ENCODE peak calls at places on chromosomes 4 and X, in eight cellular contexts. F is WTC11, P is GM06990, T is GM13977, U is brain microvascular endothelial cell, E is GM12865, W is transverse colon, L is cardiac muscle cell. V is an unnamed sample.

GRCh38 chrX:155094468-155095061 is 23.3 kb downstream of the BRCC3 start:
- DNase-seq in T (no peak), P (no peak), W (no peak), L (peak; percentile 28), U (peak; percentile 6), E (peak; percentile 36), F (no peak), V (peak; percentile 41)

GRCh38 chrX:120302434-120302833 is 8.8 kb downstream of the TMEM255A start:
- DNase-seq in F (peak; percentile 10), T (peak; percentile 28), U (no peak), W (peak; percentile 37), E (peak; percentile 82), L (peak; percentile 40), P (peak; percentile 55), V (peak; percentile 29)

GRCh38 chrX:39453847-39454645 is 643.7 kb downstream of the BCOR start:
- DNase-seq in L (no peak), P (no peak), U (no peak), F (no peak), W (no peak), T (no peak), E (no peak), V (no peak)

GRCh38 chrX:71159335-71159734 is 14.7 kb downstream of the NLGN3 start:
- DNase-seq in F (no peak), L (no peak), W (no peak), T (no peak), U (no peak), P (no peak), E (no peak), V (no peak)

GRCh38 chr4:108031427-108032083 is 41.9 kb downstream of the HADH start:
- DNase-seq in W (no peak), L (no peak), T (no peak), U (no peak), E (no peak), F (no peak), P (no peak), V (peak; percentile 70)

GRCh38 chr4:13642576-13642975 is 15.1 kb upstream of the BOD1L1 start:
- DNase-seq in W (no peak), T (no peak), L (no peak), U (peak; percentile 48), P (no peak), E (no peak), F (no peak), V (no peak)

GRCh38 chr4:125464146-125464545 is 149.4 kb downstream of the FAT4 start:
- DNase-seq in F (no peak), P (no peak), W (no peak), E (no peak), L (no peak), U (no peak), T (no peak), V (no peak)

GRCh38 chr4:38723726-38724506 is 58.9 kb downstream of the TLR10 start:
- DNase-seq in L (no peak), T (no peak), F (no peak), U (no peak), P (no peak), E (no peak), W (peak; percentile 28), V (no peak)

GRCh38 chr4:127181001-127181400 is 451.8 kb upstream of the INTU start:
- DNase-seq in U (no peak), W (no peak), P (no peak), L (no peak), T (no peak), E (no peak), F (no peak), V (no peak)

GRCh38 chrX:65034292-65034640 is 58.0 kb upstream of the ZC4H2 start:
- DNase-seq in P (no peak), F (no peak), E (peak; percentile 1), U (no peak), T (no peak), W (no peak), L (no peak), V (no peak)

GRCh38 chrX:65035451-65035779 is 59.2 kb upstream of the ZC4H2 start:
- DNase-seq in P (no peak), L (no peak), W (peak; percentile 28), E (no peak), T (no peak), U (peak; percentile 4), F (peak; percentile 20), V (no peak)

DNA sequence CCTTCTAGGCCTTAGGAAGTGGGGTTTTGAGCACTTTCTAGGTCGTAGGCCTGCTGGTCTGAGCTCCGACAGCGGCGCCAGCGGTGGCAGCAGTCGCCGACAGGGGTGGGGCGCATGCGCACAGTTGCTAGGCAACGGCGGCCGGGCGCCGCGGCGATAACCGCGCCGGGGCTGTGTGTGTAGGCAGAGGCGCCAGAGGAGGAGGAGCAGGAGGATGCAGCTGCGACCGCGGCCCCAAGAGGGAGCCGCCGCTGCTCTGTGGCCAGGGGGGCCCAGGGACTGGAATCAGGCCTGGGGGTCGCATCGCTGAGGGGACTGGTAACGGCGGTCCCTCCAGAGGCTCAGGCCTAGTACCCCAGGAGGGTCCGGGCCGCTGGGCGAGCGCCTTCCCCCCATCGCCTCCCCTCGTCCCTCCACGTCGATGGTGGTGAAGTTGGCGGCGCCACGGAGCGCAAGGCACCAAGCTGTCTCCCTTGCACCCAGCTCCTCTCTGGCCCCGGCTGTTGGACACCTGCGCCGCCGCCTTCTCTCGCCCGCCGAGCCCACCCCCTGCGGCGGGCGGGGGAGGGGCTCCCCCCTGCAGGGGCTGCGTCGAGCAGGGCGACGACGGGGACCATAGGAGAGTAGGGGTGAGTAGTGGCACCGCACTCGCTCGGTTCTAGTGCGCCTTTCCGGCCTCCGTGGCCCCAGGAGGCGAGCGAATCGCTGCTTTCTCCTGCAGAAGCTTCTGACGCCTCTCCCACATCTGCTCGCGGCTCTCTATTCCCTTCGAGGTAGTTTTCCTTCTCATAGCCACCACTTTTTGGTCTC is 58.6 kb upstream of the ZC4H2 start:
- DNase-seq in P (peak; percentile 88), F (peak; percentile 85), W (peak; percentile 85), U (peak; percentile 55), E (peak; percentile 91), L (peak; percentile 86), T (peak; percentile 81), V (peak; percentile 83)
- TF ChIP-seq CTCF in P (peak; percentile 48), F (no peak), W (peak; percentile 63), U (peak; percentile 42), E (peak; percentile 39), L (peak; percentile 42), T (peak; percentile 40), V (peak; percentile 65)

DNA sequence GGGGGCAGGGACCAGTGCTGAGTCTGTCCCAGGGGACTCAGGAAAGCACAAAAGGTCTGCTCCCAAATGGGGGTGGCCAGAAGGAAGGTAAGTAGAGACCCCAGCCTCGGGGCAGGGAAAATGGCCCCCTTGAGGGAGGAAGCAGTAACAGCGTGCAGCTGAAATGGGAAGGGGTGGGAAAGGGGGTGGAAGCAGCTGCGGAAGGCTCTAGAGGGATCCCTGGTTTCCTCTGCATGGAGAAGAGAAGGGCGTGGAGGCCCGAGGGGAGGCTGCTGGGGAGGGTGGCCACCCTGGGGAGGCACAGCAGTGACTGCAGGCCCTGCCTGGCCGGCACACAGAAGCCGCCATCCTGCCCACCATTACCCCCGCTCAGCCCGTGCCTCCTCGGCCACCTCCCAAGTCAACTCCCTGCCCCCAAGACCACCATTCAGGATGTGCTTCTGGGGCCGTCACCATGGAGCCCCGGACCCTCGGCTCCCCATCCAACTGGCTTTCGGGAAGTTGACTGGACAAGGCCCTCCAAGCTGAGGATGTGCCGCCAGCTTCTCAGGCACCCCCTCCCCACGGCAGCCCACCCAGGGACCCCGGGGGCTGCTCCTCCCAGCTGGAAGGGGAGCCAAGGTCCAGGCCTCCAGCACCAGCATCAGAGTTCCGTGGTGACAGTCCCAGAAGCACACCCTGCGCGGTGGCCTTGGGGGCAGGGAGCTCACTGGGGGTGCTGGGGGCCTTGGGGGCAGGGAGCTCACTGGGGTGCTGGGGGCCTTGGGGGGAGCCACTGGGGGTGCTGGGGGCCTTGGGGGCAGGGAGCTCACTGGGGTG is 23.6 kb downstream of the CFAP99 start:
- DNase-seq in U (no peak), F (no peak), W (no peak), P (no peak), T (no peak), L (no peak), E (no peak), V (no peak)
- TF ChIP-seq CTCF in U (no peak), F (no peak), W (no peak), P (no peak), T (peak; percentile 4), L (no peak), E (no peak), V (no peak)

GRCh38 chr4:52660643-52661042 is 1.5 kb upstream of the USP46 start:
- DNase-seq in T (no peak), E (no peak), U (no peak), L (no peak), W (no peak), P (no peak), F (no peak), V (no peak)
- TF ChIP-seq CTCF in T (no peak), E (no peak), U (no peak), L (no peak), W (no peak), P (no peak), F (no peak), V (no peak)

GRCh38 chr4:143581331-143581961 is 67.9 kb downstream of the SMARCA5 start:
- DNase-seq in T (no peak), P (no peak), L (no peak), F (peak; percentile 43), E (no peak), U (no peak), W (no peak), V (no peak)
- TF ChIP-seq CTCF in T (peak; percentile 26), P (no peak), L (no peak), F (no peak), E (no peak), U (no peak), W (no peak), V (no peak)

GRCh38 chrX:13502590-13502989 is 66.8 kb upstream of the EGFL6 start:
- DNase-seq in F (no peak), P (no peak), E (peak; percentile 35), W (no peak), L (peak; percentile 36), U (no peak), T (no peak), V (no peak)

GRCh38 chrX:13507893-13508292 is 61.5 kb upstream of the EGFL6 start:
- DNase-seq in T (no peak), F (no peak), W (no peak), U (no peak), L (no peak), P (no peak), E (no peak), V (no peak)

GRCh38 chrX:13511557-13512330 is 57.7 kb upstream of the EGFL6 start:
- DNase-seq in W (no peak), F (no peak), E (no peak), T (no peak), P (no peak), L (no peak), U (no peak), V (no peak)

GRCh38 chrX:13506574-13506973 is 62.8 kb upstream of the EGFL6 start:
- DNase-seq in U (peak; percentile 12), P (no peak), E (peak; percentile 58), W (peak; percentile 56), F (peak; percentile 31), L (peak; percentile 63), T (peak; percentile 62), V (peak; percentile 55)
- TF ChIP-seq CTCF in U (peak; percentile 82), P (peak; percentile 73), E (peak; percentile 50), W (peak; percentile 68), F (peak; percentile 38), L (peak; percentile 47), T (peak; percentile 74), V (peak; percentile 70)

DNA sequence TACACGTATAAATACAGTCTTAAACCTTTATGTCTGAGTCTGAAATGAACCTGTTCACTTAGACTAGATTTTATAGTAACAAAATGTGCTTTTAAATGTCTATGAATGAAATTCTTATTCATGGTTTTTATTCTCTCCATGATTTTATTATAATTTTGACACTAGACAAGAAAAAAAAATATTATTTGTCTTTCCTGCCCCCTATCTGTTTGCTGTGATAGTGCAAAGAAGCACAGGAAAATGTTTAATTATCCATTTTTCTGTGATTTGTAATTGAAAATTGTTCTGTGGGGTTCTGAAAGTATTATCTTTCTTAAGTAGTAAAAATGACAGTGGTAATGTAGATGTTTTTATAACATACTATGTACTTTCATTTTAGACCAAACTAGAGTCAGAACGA is 52.0 kb downstream of the INTS6L start:
- DNase-seq in U (no peak), E (no peak), F (no peak), L (no peak), T (no peak), W (no peak), P (no peak), V (no peak)
- TF ChIP-seq CTCF in U (peak; percentile 20), E (no peak), F (no peak), L (peak; percentile 40), T (peak; percentile 31), W (peak; percentile 26), P (peak; percentile 26), V (peak; percentile 36)

V was measured in activated CD8-positive, alpha-beta T cell treated with anti-CD3 and anti-CD28 coated beads for 36 hours.